ENCODE peak calls at places on chromosomes 4 and X, in six cellular contexts. One of them, this sample, is unnamed.

GRCh38 chr4:151284534-151285245 is 7.7 kb downstream of the PRSS48 start:
- DNase-seq in NAMALWA: no peak
- DNase-seq in RPMI7951: no peak
- DNase-seq in central memory CD8-positive, alpha-beta T cell: no peak
- DNase-seq in fibroblast of pulmonary artery: no peak
- DNase-seq in epithelial cell of esophagus: no peak
- DNase-seq in this sample: no peak

GRCh38 chrX:68273887-68274286 is 159.4 kb downstream of the OPHN1 start:
- DNase-seq in central memory CD8-positive, alpha-beta T cell: no peak
- DNase-seq in fibroblast of pulmonary artery: peak; percentile 22
- DNase-seq in epithelial cell of esophagus: peak; percentile 3
- DNase-seq in NAMALWA: no peak
- DNase-seq in RPMI7951: peak; percentile 8
- DNase-seq in this sample: peak; percentile 2

GRCh38 chr4:47466061-47466785 is 2.7 kb upstream of the COMMD8 start:
- DNase-seq in central memory CD8-positive, alpha-beta T cell: no peak
- DNase-seq in RPMI7951: no peak
- DNase-seq in epithelial cell of esophagus: no peak
- DNase-seq in fibroblast of pulmonary artery: no peak
- DNase-seq in NAMALWA: no peak
- DNase-seq in this sample: no peak

GRCh38 chrX:16512401-16512776 is 137.6 kb upstream of the S100G start:
- DNase-seq in epithelial cell of esophagus: no peak
- DNase-seq in NAMALWA: no peak
- DNase-seq in central memory CD8-positive, alpha-beta T cell: no peak
- DNase-seq in fibroblast of pulmonary artery: no peak
- DNase-seq in RPMI7951: no peak
- DNase-seq in this sample: no peak

GRCh38 chr4:5753766-5754528 is 42.9 kb downstream of the EVC start:
- DNase-seq in epithelial cell of esophagus: peak; percentile 96
- DNase-seq in fibroblast of pulmonary artery: peak; percentile 96
- DNase-seq in central memory CD8-positive, alpha-beta T cell: no peak
- DNase-seq in RPMI7951: peak; percentile 88
- DNase-seq in NAMALWA: no peak
- DNase-seq in this sample: peak; percentile 85

GRCh38 chr4:84740071-84740470 is 157.1 kb downstream of the CDS1 start:
- DNase-seq in fibroblast of pulmonary artery: no peak
- DNase-seq in epithelial cell of esophagus: no peak
- DNase-seq in central memory CD8-positive, alpha-beta T cell: no peak
- DNase-seq in NAMALWA: no peak
- DNase-seq in RPMI7951: no peak
- DNase-seq in this sample: no peak

GRCh38 chrX:111348363-111348927 is 63.5 kb downstream of the DCX start:
- DNase-seq in epithelial cell of esophagus: no peak
- DNase-seq in RPMI7951: no peak
- DNase-seq in fibroblast of pulmonary artery: no peak
- DNase-seq in NAMALWA: no peak
- DNase-seq in central memory CD8-positive, alpha-beta T cell: no peak
- DNase-seq in this sample: no peak

GRCh38 chr4:172018358-172018757 is 205.2 kb downstream of the GALNTL6 start:
- DNase-seq in fibroblast of pulmonary artery: no peak
- DNase-seq in RPMI7951: no peak
- DNase-seq in epithelial cell of esophagus: peak; percentile 55
- DNase-seq in central memory CD8-positive, alpha-beta T cell: no peak
- DNase-seq in NAMALWA: no peak
- DNase-seq in this sample: peak; percentile 48

GRCh38 chr4:3582091-3582475 is 49.9 kb upstream of the LRPAP1 start:
- DNase-seq in central memory CD8-positive, alpha-beta T cell: no peak
- DNase-seq in RPMI7951: no peak
- DNase-seq in fibroblast of pulmonary artery: no peak
- DNase-seq in NAMALWA: no peak
- DNase-seq in epithelial cell of esophagus: no peak
- DNase-seq in this sample: no peak